ENCODE peak calls at places on chromosome 6, in four cellular contexts. One of them, this sample, is unnamed.

GRCh38 chr6:148854992-148855391 is 108.2 kb downstream of the UST start:
- DNase-seq in fibroblast of lung: no peak
- DNase-seq in mammary epithelial cell: no peak
- DNase-seq in IMR-90: no peak
- DNase-seq in this sample: no peak

GRCh38 chr6:113779656-113780055 is 77.5 kb upstream of the MARCKS start:
- DNase-seq in fibroblast of lung: no peak
- DNase-seq in IMR-90: no peak
- DNase-seq in mammary epithelial cell: no peak
- DNase-seq in this sample: no peak

GRCh38 chr6:34583461-34583860 is 27.3 kb upstream of the SPDEF start:
- DNase-seq in mammary epithelial cell: no peak
- DNase-seq in IMR-90: no peak
- DNase-seq in fibroblast of lung: no peak
- DNase-seq in this sample: no peak

GRCh38 chr6:155264704-155265320 is 999 bp downstream of the CLDN20 start:
- DNase-seq in fibroblast of lung: no peak
- DNase-seq in mammary epithelial cell: peak; percentile 30
- DNase-seq in IMR-90: no peak
- DNase-seq in this sample: no peak

GRCh38 chr6:135938588-135939215 is 87.2 kb downstream of the PDE7B start:
- DNase-seq in IMR-90: peak; percentile 43
- DNase-seq in fibroblast of lung: peak; percentile 68
- DNase-seq in mammary epithelial cell: no peak
- DNase-seq in this sample: no peak

GRCh38 chr6:116158641-116159040 is 32.7 kb upstream of the COL10A1 start:
- DNase-seq in IMR-90: peak; percentile 39
- DNase-seq in mammary epithelial cell: no peak
- DNase-seq in fibroblast of lung: peak; percentile 2
- DNase-seq in this sample: no peak

GRCh38 chr6:56334937-56335336 is 87.6 kb upstream of the COL21A1 start:
- DNase-seq in mammary epithelial cell: peak; percentile 84
- DNase-seq in fibroblast of lung: peak; percentile 83
- DNase-seq in IMR-90: peak; percentile 89
- DNase-seq in this sample: no peak

GRCh38 chr6:106572875-106573575 is 56.3 kb downstream of the RTN4IP1 start:
- DNase-seq in mammary epithelial cell: no peak
- DNase-seq in fibroblast of lung: no peak
- DNase-seq in IMR-90: no peak
- DNase-seq in this sample: no peak

GRCh38 chr6:157688960-157689599 is 134.0 kb upstream of the SNX9 start:
- DNase-seq in fibroblast of lung: no peak
- DNase-seq in mammary epithelial cell: no peak
- DNase-seq in IMR-90: peak; percentile 16
- DNase-seq in this sample: no peak

GRCh38 chr6:112636650-112637260 is 289.6 kb downstream of the RFPL4B start:
- DNase-seq in mammary epithelial cell: no peak
- DNase-seq in fibroblast of lung: peak; percentile 47
- DNase-seq in IMR-90: peak; percentile 83
- DNase-seq in this sample: no peak

GRCh38 chr6:112639436-112639835 is 292.3 kb downstream of the RFPL4B start:
- DNase-seq in mammary epithelial cell: no peak
- DNase-seq in fibroblast of lung: peak; percentile 86
- DNase-seq in IMR-90: peak; percentile 91
- DNase-seq in this sample: no peak

DNA sequence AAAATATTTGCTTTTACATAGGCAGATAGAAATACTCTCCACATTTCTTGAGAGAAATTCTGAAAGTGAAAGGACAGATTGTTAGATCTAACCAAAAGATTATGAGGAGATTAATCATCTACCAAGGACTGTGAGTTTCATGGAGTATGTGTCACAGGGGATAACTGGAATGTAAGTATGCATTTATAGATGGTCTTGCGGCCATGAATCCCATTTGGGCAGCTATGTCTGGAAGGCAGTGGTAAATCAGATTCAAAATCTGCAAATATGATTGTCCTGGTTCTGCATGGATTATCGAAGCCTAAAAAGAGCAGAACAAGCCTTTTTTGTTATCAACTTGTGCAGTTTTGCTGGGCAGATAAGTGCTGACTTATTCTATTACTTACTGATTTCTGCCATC is 293.8 kb downstream of the RFPL4B start:
- DNase-seq in fibroblast of lung: peak; percentile 51
- DNase-seq in IMR-90: peak; percentile 68
- DNase-seq in mammary epithelial cell: peak; percentile 56
- DNase-seq in this sample: no peak
- H3K4me2 ChIP-seq in fibroblast of lung: peak overlapping the region; percentile 48
- H3K4me2 ChIP-seq in IMR-90: peak overlapping the region; percentile 36
- H3K4me2 ChIP-seq in mammary epithelial cell: no peak overlapping the region
- H3K4me2 ChIP-seq in this sample: no peak overlapping the region

GRCh38 chr6:63578757-63579156 is 6.5 kb downstream of the LOC128125822 start:
- DNase-seq in mammary epithelial cell: no peak
- DNase-seq in fibroblast of lung: no peak
- DNase-seq in IMR-90: no peak
- DNase-seq in this sample: no peak

GRCh38 chr6:63582579-63583231 is 10.4 kb downstream of the LOC128125822 start:
- DNase-seq in fibroblast of lung: no peak
- DNase-seq in IMR-90: no peak
- DNase-seq in mammary epithelial cell: no peak
- DNase-seq in this sample: no peak

GRCh38 chr6:63580704-63580961 is 8.4 kb downstream of the LOC128125822 start:
- DNase-seq in fibroblast of lung: no peak
- DNase-seq in mammary epithelial cell: no peak
- DNase-seq in IMR-90: no peak
- DNase-seq in this sample: no peak

GRCh38 chr6:63581355-63581998 is 9.2 kb downstream of the LOC128125822 start:
- DNase-seq in mammary epithelial cell: no peak
- DNase-seq in IMR-90: no peak
- DNase-seq in fibroblast of lung: no peak
- DNase-seq in this sample: no peak

GRCh38 chr6:63579937-63580703 is 7.8 kb downstream of the LOC128125822 start:
- DNase-seq in IMR-90: no peak
- DNase-seq in mammary epithelial cell: no peak
- DNase-seq in fibroblast of lung: no peak
- DNase-seq in this sample: no peak
- H3K9ac ChIP-seq in IMR-90: no peak overlapping the region
- H3K9ac ChIP-seq in mammary epithelial cell: no peak overlapping the region
- H3K9ac ChIP-seq in fibroblast of lung: no peak overlapping the region
- H3K9ac ChIP-seq in this sample: no peak overlapping the region

GRCh38 chr6:36594029-36594815 is at the start of gene SRSF3:
- DNase-seq in fibroblast of lung: peak; percentile 98
- DNase-seq in mammary epithelial cell: peak; percentile 97
- DNase-seq in IMR-90: peak; percentile 98
- DNase-seq in this sample: peak; percentile 97

GRCh38 chr6:36592221-36592655 is 1.9 kb upstream of the SRSF3 start:
- DNase-seq in IMR-90: no peak
- DNase-seq in fibroblast of lung: no peak
- DNase-seq in mammary epithelial cell: no peak
- DNase-seq in this sample: peak; percentile 57

GRCh38 chr6:36594816-36595167 is 630 bp downstream of the SRSF3 start:
- DNase-seq in fibroblast of lung: peak; percentile 30
- DNase-seq in mammary epithelial cell: no peak
- DNase-seq in IMR-90: no peak
- DNase-seq in this sample: no peak

GRCh38 chr6:36586606-36587005 is 7.6 kb upstream of the SRSF3 start:
- DNase-seq in IMR-90: no peak
- DNase-seq in mammary epithelial cell: no peak
- DNase-seq in fibroblast of lung: no peak
- DNase-seq in this sample: no peak

GRCh38 chr6:36590237-36590636 is 3.9 kb upstream of the SRSF3 start:
- DNase-seq in fibroblast of lung: peak; percentile 74
- DNase-seq in IMR-90: peak; percentile 86
- DNase-seq in mammary epithelial cell: peak; percentile 76
- DNase-seq in this sample: no peak
- H3K4me2 ChIP-seq in fibroblast of lung: peak overlapping the region; percentile 46
- H3K4me2 ChIP-seq in IMR-90: no peak overlapping the region
- H3K4me2 ChIP-seq in mammary epithelial cell: no peak overlapping the region
- H3K4me2 ChIP-seq in this sample: no peak overlapping the region

GRCh38 chr6:144898052-144898689 is 613.0 kb downstream of the UTRN start:
- DNase-seq in fibroblast of lung: peak; percentile 26
- DNase-seq in mammary epithelial cell: peak; percentile 80
- DNase-seq in IMR-90: peak; percentile 54
- DNase-seq in this sample: no peak
- H3K9ac ChIP-seq in fibroblast of lung: no peak overlapping the region
- H3K9ac ChIP-seq in mammary epithelial cell: no peak overlapping the region
- H3K9ac ChIP-seq in IMR-90: no peak overlapping the region
- H3K9ac ChIP-seq in this sample: no peak overlapping the region

GRCh38 chr6:41937881-41938574 is 3.6 kb downstream of the CCND3 start:
- DNase-seq in mammary epithelial cell: no peak
- DNase-seq in fibroblast of lung: peak; percentile 49
- DNase-seq in IMR-90: no peak
- DNase-seq in this sample: peak; percentile 93
- H3K4me2 ChIP-seq in mammary epithelial cell: no peak overlapping the region
- H3K4me2 ChIP-seq in fibroblast of lung: no peak overlapping the region
- H3K4me2 ChIP-seq in IMR-90: no peak overlapping the region
- H3K4me2 ChIP-seq in this sample: peak overlapping the region; percentile 82

DNA sequence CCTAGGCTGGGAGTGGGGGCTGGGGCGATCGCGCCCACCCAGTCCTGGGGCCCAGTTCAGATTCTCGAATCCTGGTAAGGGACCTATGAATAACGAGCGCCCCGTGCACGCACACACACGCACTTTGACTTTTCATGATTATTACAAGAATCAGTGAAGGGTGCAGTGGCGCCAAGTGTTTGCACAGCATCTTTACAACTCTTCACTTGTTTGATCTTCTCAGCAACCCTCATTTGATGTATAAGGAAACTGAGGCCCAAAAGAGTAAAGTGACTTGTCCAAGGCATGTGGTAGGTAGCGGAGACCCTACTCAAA is 863 bp upstream of the LRFN2 start:
- DNase-seq in IMR-90: no peak
- DNase-seq in fibroblast of lung: no peak
- DNase-seq in mammary epithelial cell: no peak
- DNase-seq in this sample: no peak
- H3K9ac ChIP-seq in IMR-90: no peak overlapping the region
- H3K9ac ChIP-seq in fibroblast of lung: no peak overlapping the region
- H3K9ac ChIP-seq in mammary epithelial cell: no peak overlapping the region
- H3K9ac ChIP-seq in this sample: no peak overlapping the region

This sample was measured in DND-41.